ENCODE peak calls at places on chromosomes 7 and 10, in four cellular contexts. Y, C, X and P are unnamed samples.

GRCh38 chr7:64223366-64223765 is 4.9 kb upstream of the ZNF679 start:
- DNase-seq in Y (no peak), C (no peak), X (no peak), P (no peak)

GRCh38 chr7:81709836-81710235 is 60.0 kb downstream of the HGF start:
- DNase-seq in Y (no peak), C (no peak), X (no peak), P (no peak)

GRCh38 chr7:47343056-47343455 is 238.9 kb downstream of the TNS3 start:
- DNase-seq in Y (no peak), C (no peak), X (no peak), P (no peak)

GRCh38 chr10:118940386-118940785 is 89.1 kb upstream of the NANOS1 start:
- DNase-seq in Y (peak; percentile 23), C (no peak), X (no peak), P (no peak)

GRCh38 chr10:88012627-88013026 is 149.2 kb downstream of the PTEN start:
- DNase-seq in Y (no peak), C (no peak), X (no peak), P (no peak)

GRCh38 chr7:10731253-10731773 is 242.4 kb upstream of the PHF14 start:
- DNase-seq in Y (no peak), C (no peak), X (no peak), P (no peak)

GRCh38 chr10:17348111-17349008 is 106.0 kb downstream of the ST8SIA6 start:
- DNase-seq in Y (peak; percentile 94), C (peak; percentile 81), X (no peak), P (no peak)

GRCh38 chr10:77348082-77348481 is 289.5 kb downstream of the KCNMA1 start:
- DNase-seq in Y (peak; percentile 39), C (no peak), X (no peak), P (no peak)

GRCh38 chr10:114174462-114175190 is 623 bp upstream of the CCDC186 start:
- DNase-seq in Y (peak; percentile 14), C (peak; percentile 84), X (peak; percentile 30), P (no peak)

GRCh38 chr10:79320785-79321493 is 26.3 kb upstream of the PPIF start:
- DNase-seq in Y (peak; percentile 84), C (no peak), X (no peak), P (no peak)

GRCh38 chr10:116891208-116891607 is 41.9 kb downstream of the ENO4 start:
- DNase-seq in Y (peak; percentile 87), C (no peak), X (no peak), P (no peak)

GRCh38 chr10:133058267-133059092 is 29.2 kb upstream of the ADGRA1 start:
- DNase-seq in Y (no peak), C (no peak), X (no peak), P (no peak)

GRCh38 chr10:8897769-8898168 is 843.3 kb downstream of the GATA3 start:
- DNase-seq in Y (no peak), C (no peak), X (no peak), P (no peak)

GRCh38 chr10:24552346-24553016 is 171.2 kb downstream of the ARHGAP21 start:
- DNase-seq in Y (no peak), C (no peak), X (no peak), P (peak; percentile 40)

GRCh38 chr10:1370298-1370697 is 314.1 kb downstream of the WDR37 start:
- DNase-seq in Y (no peak), C (no peak), X (no peak), P (no peak)

GRCh38 chr10:1367938-1368697 is 311.9 kb downstream of the WDR37 start:
- DNase-seq in Y (no peak), C (peak; percentile 34), X (peak; percentile 20), P (no peak)

GRCh38 chr10:1369665-1370064 is 313.5 kb downstream of the WDR37 start:
- DNase-seq in Y (no peak), C (peak; percentile 30), X (no peak), P (no peak)

GRCh38 chr10:1368772-1369171 is 312.6 kb downstream of the WDR37 start:
- DNase-seq in Y (no peak), C (peak; percentile 44), X (peak; percentile 78), P (peak; percentile 73)

DNA sequence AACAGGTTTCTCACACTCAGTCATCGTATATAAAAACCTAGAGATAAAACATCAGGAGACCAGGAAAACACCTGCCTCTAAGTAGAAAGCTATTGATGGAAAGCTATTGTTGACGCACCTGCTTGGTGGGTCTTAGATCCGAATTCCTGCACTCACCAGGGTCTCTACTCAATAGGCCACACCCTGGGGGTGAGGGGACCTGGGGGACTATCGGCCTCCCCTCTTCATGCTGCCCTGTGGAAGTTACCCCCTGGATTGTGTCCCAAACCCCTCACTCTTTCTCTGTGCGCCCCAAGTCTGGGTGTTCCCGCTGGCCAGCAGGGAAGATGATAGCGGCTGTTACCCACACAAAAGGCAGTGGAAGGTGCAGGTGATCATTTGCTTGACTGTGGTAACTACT is 313.0 kb downstream of the WDR37 start:
- DNase-seq in Y (no peak), C (peak; percentile 37), X (no peak), P (no peak)
- TF ChIP-seq CTCF in Y (no peak), C (no peak), X (no peak), P (no peak)

GRCh38 chr7:2431260-2431867 is 28.0 kb downstream of the CHST12 start:
- DNase-seq in Y (no peak), C (no peak), X (peak; percentile 57), P (peak; percentile 52)
- TF ChIP-seq CTCF in Y (no peak), C (no peak), X (peak; percentile 43), P (no peak)

GRCh38 chr7:155797262-155798250 is 14.7 kb downstream of the SHH start:
- DNase-seq in Y (no peak), C (no peak), X (no peak), P (no peak)

GRCh38 chr7:155795401-155795800 is 16.9 kb downstream of the SHH start:
- DNase-seq in Y (no peak), C (no peak), X (no peak), P (no peak)

GRCh38 chr7:155798673-155799439 is 13.4 kb downstream of the SHH start:
- DNase-seq in Y (no peak), C (no peak), X (no peak), P (no peak)

GRCh38 chr7:155795951-155796350 is 16.3 kb downstream of the SHH start:
- DNase-seq in Y (no peak), C (no peak), X (no peak), P (no peak)

GRCh38 chr7:155796381-155797261 is 15.6 kb downstream of the SHH start:
- DNase-seq in Y (no peak), C (no peak), X (peak; percentile 91), P (peak; percentile 90)
- TF ChIP-seq CTCF in Y (no peak), C (peak; percentile 58), X (peak; percentile 98), P (peak; percentile 99)

DNA sequence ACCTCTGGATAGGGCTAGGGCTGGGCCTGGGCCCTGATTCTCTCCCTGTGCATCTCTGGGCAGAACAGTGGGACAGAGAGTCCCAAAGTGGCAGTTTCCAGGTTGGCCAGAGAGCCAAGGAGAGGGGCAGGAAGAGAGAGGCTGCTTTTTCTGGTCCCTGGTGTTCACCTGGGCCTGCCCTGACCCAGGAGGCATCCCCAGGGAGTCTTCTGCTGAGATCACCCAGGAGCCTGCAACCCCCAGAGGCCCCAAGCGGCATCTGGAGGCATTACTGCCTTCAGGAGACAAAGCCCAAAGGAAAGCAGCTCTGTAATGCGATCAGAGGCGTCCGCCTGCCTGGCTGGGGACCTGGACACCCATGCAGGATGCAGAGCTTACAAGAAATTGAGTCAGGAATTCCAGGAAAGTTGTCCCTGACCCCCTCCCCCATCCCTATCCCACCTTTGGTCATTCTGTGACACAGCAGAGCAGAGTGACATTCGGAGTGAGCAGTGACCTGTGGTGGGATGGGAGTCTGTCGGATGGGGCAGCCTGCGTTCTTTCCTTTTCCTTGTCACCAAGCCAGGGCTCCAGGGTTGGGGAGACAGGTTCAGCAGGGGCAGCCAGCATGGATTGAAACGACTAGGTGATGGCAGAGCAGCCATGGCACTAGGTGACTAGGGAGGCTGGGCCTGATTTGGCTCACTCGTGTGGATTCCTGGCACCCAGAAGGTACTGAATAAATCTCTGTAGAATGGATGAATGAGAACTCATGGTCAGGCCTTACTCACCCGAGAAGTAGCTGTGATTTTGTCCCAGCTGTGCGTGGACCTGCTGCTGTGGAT is 10.4 kb downstream of the UNC5B start:
- DNase-seq in Y (peak; percentile 79), C (peak; percentile 58), X (no peak), P (peak; percentile 11)
- TF ChIP-seq CTCF in Y (no peak), C (no peak), X (no peak), P (no peak)

GRCh38 chr7:73978681-73979563 is 49.1 kb upstream of the ELN start:
- DNase-seq in Y (peak; percentile 12), C (peak; percentile 75), X (peak; percentile 82), P (peak; percentile 78)
- TF ChIP-seq CTCF in Y (peak; percentile 21), C (no peak), X (peak; percentile 38), P (peak; percentile 29)

DNA sequence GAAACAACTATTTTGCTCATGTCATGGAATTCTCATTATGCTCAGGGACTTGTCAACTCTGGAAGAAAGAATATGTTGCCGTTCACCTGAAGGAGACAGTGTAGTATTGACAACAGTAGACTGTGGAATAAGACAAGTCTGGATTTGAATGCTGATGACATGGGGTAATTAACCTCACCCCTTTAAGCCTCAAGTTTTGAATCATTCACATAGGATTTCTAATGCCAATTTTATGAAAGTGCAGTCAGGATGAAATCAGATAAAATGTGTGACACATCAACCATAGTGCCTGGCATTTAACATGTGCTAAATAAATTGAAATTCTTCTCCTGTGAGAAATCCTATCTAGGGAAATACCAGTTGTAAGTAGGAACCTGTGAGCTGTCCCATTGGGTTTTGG is 305.8 kb downstream of the KIF20B start:
- DNase-seq in Y (peak; percentile 89), C (no peak), X (no peak), P (no peak)
- TF ChIP-seq CTCF in Y (no peak), C (no peak), X (no peak), P (no peak)